ENCODE peak calls at places on chromosomes 1 and 21, in nine cellular contexts. K, E, W, F, O, C, Q, M and D are unnamed samples.
A peak's percentile ranks its signal among the peaks of the same experiment; 100 is the strongest.

GRCh38 chr1:51910182-51910581 is 31.7 kb upstream of the NRDC start:
- DNase-seq in K (no peak), E (no peak), W (no peak), F (no peak), O (no peak), C (no peak), Q (no peak), M (no peak), D (no peak)

GRCh38 chr1:17207966-17208418 is 3.1 kb downstream of the PADI1 start:
- DNase-seq in K (no peak), E (peak; percentile 89), W (no peak), F (peak; percentile 92), O (no peak), C (no peak), Q (peak; percentile 89), M (no peak), D (no peak)

GRCh38 chr1:154726443-154726842 is 118.5 kb upstream of the ADAR start:
- DNase-seq in K (no peak), E (no peak), W (no peak), F (peak; percentile 31), O (no peak), C (no peak), Q (peak; percentile 41), M (no peak), D (no peak)

GRCh38 chr1:110674337-110675059 is at the start of gene KCNA3:
- DNase-seq in K (no peak), E (no peak), W (peak; percentile 61), F (no peak), O (peak; percentile 24), C (no peak), Q (peak; percentile 74), M (no peak), D (no peak)

GRCh38 chr1:30034627-30035521 is 688.5 kb downstream of the MATN1 start:
- DNase-seq in K (no peak), E (no peak), W (no peak), F (no peak), O (no peak), C (no peak), Q (peak; percentile 40), M (no peak), D (no peak)

GRCh38 chr1:9238134-9238533 is 3.6 kb downstream of the H6PD start:
- DNase-seq in K (no peak), E (no peak), W (no peak), F (no peak), O (no peak), C (no peak), Q (no peak), M (no peak), D (no peak)

GRCh38 chr1:228014235-228014930 is 7.6 kb downstream of the WNT3A start:
- DNase-seq in K (no peak), E (no peak), W (no peak), F (peak; percentile 77), O (no peak), C (no peak), Q (no peak), M (no peak), D (no peak)

GRCh38 chr1:23530089-23530749 is 814 bp downstream of the E2F2 start:
- DNase-seq in K (no peak), E (no peak), W (no peak), F (no peak), O (no peak), C (no peak), Q (no peak), M (no peak), D (no peak)

GRCh38 chr1:50901872-50902271 is 58.2 kb downstream of the FAF1 start:
- DNase-seq in K (no peak), E (no peak), W (no peak), F (no peak), O (no peak), C (no peak), Q (no peak), M (no peak), D (no peak)

GRCh38 chr1:32361674-32362473 is 411 bp downstream of the FAM229A start:
- DNase-seq in K (no peak), E (no peak), W (peak; percentile 29), F (no peak), O (peak; percentile 42), C (peak; percentile 13), Q (peak; percentile 57), M (no peak), D (no peak)

GRCh38 chr21:29523646-29524045 is 224.9 kb downstream of the BACH1 start:
- DNase-seq in K (no peak), E (no peak), W (no peak), F (no peak), O (no peak), C (no peak), Q (no peak), M (no peak), D (no peak)

GRCh38 chr1:245260116-245260882 is 105.5 kb downstream of the KIF26B start:
- DNase-seq in K (no peak), E (no peak), W (no peak), F (no peak), O (no peak), C (no peak), Q (no peak), M (no peak), D (no peak)

GRCh38 chr1:34904236-34905097 is 25.0 kb downstream of the DLGAP3 start:
- DNase-seq in K (no peak), E (no peak), W (no peak), F (no peak), O (no peak), C (no peak), Q (no peak), M (no peak), D (no peak)

GRCh38 chr1:168320805-168321577 is 40.3 kb downstream of the TBX19 start:
- DNase-seq in K (no peak), E (peak; percentile 48), W (no peak), F (peak; percentile 88), O (no peak), C (peak; percentile 7), Q (peak; percentile 82), M (peak; percentile 50), D (peak; percentile 48)

GRCh38 chr1:235122348-235122747 is 6.3 kb downstream of the TOMM20 start:
- DNase-seq in K (no peak), E (no peak), W (no peak), F (no peak), O (no peak), C (no peak), Q (no peak), M (no peak), D (no peak)

GRCh38 chr1:36457691-36458090 is 6.5 kb downstream of the MRPS15 start:
- DNase-seq in K (no peak), E (no peak), W (no peak), F (no peak), O (no peak), C (no peak), Q (no peak), M (no peak), D (no peak)

GRCh38 chr1:54220004-54220811 is 20.2 kb downstream of the MRPL37 start:
- DNase-seq in K (no peak), E (no peak), W (no peak), F (no peak), O (no peak), C (no peak), Q (peak; percentile 52), M (peak; percentile 43), D (peak; percentile 61)

GRCh38 chr1:204081791-204082513 is 9.0 kb downstream of the SOX13 start:
- DNase-seq in K (no peak), E (no peak), W (no peak), F (no peak), O (no peak), C (no peak), Q (no peak), M (no peak), D (no peak)

GRCh38 chr1:67953301-67953700 is 97.1 kb downstream of the DIRAS3 start:
- DNase-seq in K (no peak), E (no peak), W (no peak), F (no peak), O (no peak), C (no peak), Q (no peak), M (no peak), D (no peak)

GRCh38 chr1:157197906-157198435 is 59.8 kb upstream of the ETV3 start:
- DNase-seq in K (no peak), E (no peak), W (no peak), F (no peak), O (no peak), C (no peak), Q (no peak), M (no peak), D (no peak)

GRCh38 chr1:45101947-45102346 is 89.9 kb downstream of the UROD start:
- DNase-seq in K (no peak), E (no peak), W (no peak), F (no peak), O (no peak), C (no peak), Q (no peak), M (no peak), D (no peak)

GRCh38 chr1:6459850-6460265 is 6.1 kb downstream of the TNFRSF25 start:
- DNase-seq in K (no peak), E (no peak), W (peak; percentile 61), F (no peak), O (no peak), C (no peak), Q (peak; percentile 38), M (no peak), D (no peak)

GRCh38 chr1:36133484-36133883 is 8.5 kb upstream of the COL8A2 start:
- DNase-seq in K (no peak), E (peak; percentile 89), W (no peak), F (peak; percentile 96), O (no peak), C (peak; percentile 40), Q (no peak), M (peak; percentile 91), D (peak; percentile 67)

GRCh38 chr1:214192825-214193643 is 87.9 kb upstream of the SMYD2 start:
- DNase-seq in K (no peak), E (no peak), W (no peak), F (no peak), O (no peak), C (no peak), Q (no peak), M (no peak), D (no peak)

GRCh38 chr1:27668808-27669723 is 2.9 kb downstream of the IFI6 start:
- DNase-seq in K (peak; percentile 51), E (no peak), W (peak; percentile 87), F (peak; percentile 67), O (peak; percentile 64), C (no peak), Q (peak; percentile 60), M (peak; percentile 38), D (peak; percentile 15)

GRCh38 chr1:204288061-204288588 is 71.6 kb downstream of the PLEKHA6 start:
- DNase-seq in K (peak; percentile 93), E (no peak), W (no peak), F (peak; percentile 99), O (peak; percentile 69), C (no peak), Q (peak; percentile 88), M (no peak), D (no peak)

GRCh38 chr1:202710070-202711025 is at the start of gene SYT2:
- DNase-seq in K (peak; percentile 82), E (no peak), W (no peak), F (no peak), O (peak; percentile 48), C (no peak), Q (peak; percentile 67), M (no peak), D (no peak)

GRCh38 chr1:102434421-102434820 is 437.7 kb upstream of the OLFM3 start:
- DNase-seq in K (no peak), E (peak; percentile 20), W (no peak), F (no peak), O (no peak), C (no peak), Q (peak; percentile 69), M (no peak), D (no peak)

GRCh38 chr1:73044241-73044640 is 761.9 kb upstream of the NEGR1 start:
- DNase-seq in K (no peak), E (no peak), W (no peak), F (no peak), O (no peak), C (no peak), Q (no peak), M (no peak), D (no peak)

GRCh38 chr1:30722175-30722537 is 1.2 kb downstream of the MATN1 start:
- DNase-seq in K (no peak), E (no peak), W (no peak), F (no peak), O (no peak), C (no peak), Q (no peak), M (no peak), D (no peak)

GRCh38 chr21:21968810-21969588 is 970.8 kb downstream of the NCAM2 start:
- DNase-seq in K (no peak), E (no peak), W (no peak), F (no peak), O (no peak), C (no peak), Q (peak; percentile 47), M (no peak), D (no peak)